ENCODE peak calls at places on chromosomes 13 and 19, in nine cellular contexts. R is mammary epithelial cell; Y is IMR-90; X is Peyer's patch; B is astrocyte; Z is cardiac fibroblast; D is heart right ventricle; J is mucosa of descending colon; S is CD8-positive, alpha-beta memory T cell. G is an unnamed sample.
A peak's percentile ranks its signal among the peaks of the same experiment; 100 is the strongest.

GRCh38 chr13:74288361-74288911 is 154.2 kb upstream of the KLF12 start:
- DNase-seq in R (peak; percentile 21), B (peak; percentile 20), X (peak; percentile 62), Y (no peak), J (peak; percentile 47), S (peak; percentile 1), D (peak; percentile 35), Z (peak; percentile 12), G (no peak)

GRCh38 chr19:35509018-35509652 is 4.3 kb downstream of the DMKN start:
- DNase-seq in X (no peak), Y (no peak), J (peak; percentile 60), R (peak; percentile 79), D (no peak), Z (no peak), B (no peak), S (peak; percentile 14), G (no peak)

GRCh38 chr13:112624602-112625430 is 36.9 kb upstream of the TUBGCP3 start:
- DNase-seq in B (no peak), S (no peak), J (no peak), D (no peak), R (no peak), Z (no peak), Y (no peak), X (no peak), G (no peak)

GRCh38 chr19:46924874-46925547 is 64.2 kb downstream of the ARHGAP35 start:
- DNase-seq in Y (no peak), J (peak; percentile 49), R (peak; percentile 63), D (no peak), S (no peak), Z (no peak), X (no peak), B (no peak), G (no peak)

GRCh38 chr19:2503521-2504109 is 27.7 kb downstream of the GADD45B start:
- DNase-seq in D (no peak), Z (peak; percentile 87), R (peak; percentile 84), X (no peak), B (peak; percentile 80), Y (peak; percentile 78), J (no peak), S (peak; percentile 53), G (peak; percentile 75)

GRCh38 chr19:6719540-6719861 is 949 bp downstream of the C3 start:
- DNase-seq in Y (no peak), X (no peak), J (no peak), R (no peak), D (no peak), S (no peak), B (no peak), Z (no peak), G (no peak)

GRCh38 chr19:51142119-51142518 is at the start of gene SIGLEC7:
- DNase-seq in J (no peak), X (no peak), Y (no peak), R (no peak), Z (no peak), S (no peak), B (no peak), D (peak; percentile 52), G (no peak)

GRCh38 chr13:94674609-94675348 is 37.6 kb downstream of the SOX21 start:
- DNase-seq in B (peak; percentile 6), Y (peak; percentile 30), J (no peak), Z (peak; percentile 68), S (peak; percentile 2), X (no peak), D (no peak), R (peak; percentile 24), G (peak; percentile 53)

GRCh38 chr19:49333426-49334288 is 1.5 kb upstream of the CD37 start:
- DNase-seq in S (peak; percentile 54), R (no peak), B (no peak), J (peak; percentile 64), Z (peak; percentile 27), D (no peak), X (no peak), Y (peak; percentile 40), G (peak; percentile 8)

GRCh38 chr19:2733930-2734588 is 5.8 kb downstream of the SLC39A3 start:
- DNase-seq in S (no peak), R (peak; percentile 64), Y (no peak), J (peak; percentile 48), Z (no peak), X (no peak), D (no peak), B (no peak), G (peak; percentile 27)

GRCh38 chr13:36346222-36347083 is at the start of gene SPART:
- DNase-seq in R (peak; percentile 83), D (peak; percentile 91), S (peak; percentile 60), B (peak; percentile 70), Z (peak; percentile 93), Y (peak; percentile 88), J (peak; percentile 85), X (peak; percentile 82), G (peak; percentile 93)

GRCh38 chr19:4493929-4494690 is 22.0 kb downstream of the HDGFL2 start:
- DNase-seq in X (no peak), Z (no peak), S (no peak), J (no peak), R (no peak), Y (no peak), D (no peak), B (no peak), G (no peak)

GRCh38 chr13:28204690-28205443 is 66.5 kb downstream of the PAN3 start:
- DNase-seq in Z (no peak), X (no peak), S (no peak), B (no peak), J (no peak), Y (no peak), R (no peak), D (no peak), G (no peak)

GRCh38 chr13:97914537-97914936 is 38.9 kb upstream of the IPO5 start:
- DNase-seq in B (peak; percentile 72), X (no peak), D (no peak), R (no peak), J (no peak), S (no peak), Z (peak; percentile 46), Y (peak; percentile 70), G (no peak)

DNA sequence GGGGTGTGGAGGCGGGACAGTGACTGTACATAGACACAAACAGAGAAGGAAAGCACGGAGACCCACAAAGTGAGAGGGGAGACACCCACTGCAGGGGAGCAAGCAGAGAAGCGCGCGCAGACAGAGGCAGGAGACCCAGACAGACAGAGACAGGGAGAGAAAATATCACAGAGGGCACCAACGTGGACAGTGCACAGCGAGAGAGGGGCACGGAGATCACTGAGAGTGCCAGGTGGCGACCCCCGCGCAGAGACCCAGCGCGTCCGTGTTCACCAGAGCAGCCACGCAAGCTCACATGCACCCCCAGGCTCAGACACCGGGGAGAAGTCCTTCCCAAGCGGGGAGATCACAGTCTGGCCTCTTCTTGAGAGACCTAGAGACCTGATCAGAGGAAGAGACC is 1.4 kb upstream of the CACNG7 start:
- DNase-seq in R (no peak), Y (no peak), J (no peak), X (no peak), Z (no peak), B (no peak), D (no peak), S (no peak), G (no peak)
- H3K4me3 ChIP-seq in R (no peak overlapping the region), Y (no peak overlapping the region), J (no peak overlapping the region), X (no peak overlapping the region), Z (no peak overlapping the region), B (peak overlapping the region; percentile 31), D (no peak overlapping the region), S (no peak overlapping the region), G (peak overlapping the region; percentile 58)

DNA sequence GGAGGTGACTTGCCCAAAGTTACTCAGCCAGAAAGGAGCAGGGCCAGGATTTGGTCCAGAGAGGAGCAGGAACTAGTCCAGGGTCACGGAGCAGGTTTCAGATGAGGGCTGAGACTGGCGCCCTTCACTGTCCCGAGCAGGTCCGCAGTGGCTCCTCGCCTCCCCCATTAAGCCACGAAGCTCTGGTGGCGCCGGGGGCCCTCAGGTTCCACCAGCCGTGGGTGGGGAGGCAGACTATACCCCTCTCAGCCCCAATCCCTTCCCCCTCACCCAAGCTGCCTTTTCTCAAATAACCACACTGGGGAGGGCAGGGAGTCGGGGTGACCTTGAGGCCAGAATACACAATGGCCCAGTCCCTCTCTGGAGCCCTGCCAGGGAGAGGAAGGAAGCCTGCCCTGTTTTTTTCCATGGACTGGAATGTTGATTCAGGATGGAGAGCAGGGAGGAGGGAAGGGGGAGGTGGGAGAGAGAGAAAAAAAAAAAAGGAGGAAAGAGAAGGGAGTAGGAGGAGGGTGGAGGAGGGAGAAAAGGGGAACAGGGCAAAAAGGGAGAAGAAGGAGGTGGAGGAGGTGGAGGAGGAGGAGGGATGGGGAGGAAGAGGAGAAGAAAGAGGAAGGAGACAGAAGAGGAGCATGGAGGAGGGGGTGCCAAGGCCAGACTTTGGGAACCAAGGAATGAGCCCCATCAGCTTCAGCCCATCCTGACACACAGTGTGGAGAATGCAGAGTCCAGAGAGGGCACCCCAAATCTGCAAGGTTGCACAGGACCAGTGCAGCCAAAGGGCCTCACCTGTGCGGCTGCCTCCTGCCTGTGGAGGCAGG is 19.7 kb downstream of the CEACAM16 start:
- DNase-seq in Z (peak; percentile 59), J (peak; percentile 78), X (peak; percentile 68), Y (peak; percentile 56), S (no peak), D (peak; percentile 75), B (peak; percentile 54), R (no peak), G (peak; percentile 78)
- H3K4me3 ChIP-seq in Z (no peak overlapping the region), J (no peak overlapping the region), X (no peak overlapping the region), Y (no peak overlapping the region), S (no peak overlapping the region), D (peak overlapping the region; percentile 36), B (no peak overlapping the region), R (no peak overlapping the region), G (peak overlapping the region; percentile 10)

GRCh38 chr19:29724741-29725140 is 9.7 kb upstream of the C19orf12 start:
- DNase-seq in B (no peak), S (no peak), J (no peak), D (no peak), Y (no peak), Z (no peak), X (no peak), R (no peak), G (no peak)
- H3K4me3 ChIP-seq in B (peak overlapping the region; percentile 25), S (no peak overlapping the region), J (no peak overlapping the region), D (peak overlapping the region; percentile 34), Y (no peak overlapping the region), Z (peak overlapping the region; percentile 23), X (no peak overlapping the region), R (no peak overlapping the region), G (no peak overlapping the region)

DNA sequence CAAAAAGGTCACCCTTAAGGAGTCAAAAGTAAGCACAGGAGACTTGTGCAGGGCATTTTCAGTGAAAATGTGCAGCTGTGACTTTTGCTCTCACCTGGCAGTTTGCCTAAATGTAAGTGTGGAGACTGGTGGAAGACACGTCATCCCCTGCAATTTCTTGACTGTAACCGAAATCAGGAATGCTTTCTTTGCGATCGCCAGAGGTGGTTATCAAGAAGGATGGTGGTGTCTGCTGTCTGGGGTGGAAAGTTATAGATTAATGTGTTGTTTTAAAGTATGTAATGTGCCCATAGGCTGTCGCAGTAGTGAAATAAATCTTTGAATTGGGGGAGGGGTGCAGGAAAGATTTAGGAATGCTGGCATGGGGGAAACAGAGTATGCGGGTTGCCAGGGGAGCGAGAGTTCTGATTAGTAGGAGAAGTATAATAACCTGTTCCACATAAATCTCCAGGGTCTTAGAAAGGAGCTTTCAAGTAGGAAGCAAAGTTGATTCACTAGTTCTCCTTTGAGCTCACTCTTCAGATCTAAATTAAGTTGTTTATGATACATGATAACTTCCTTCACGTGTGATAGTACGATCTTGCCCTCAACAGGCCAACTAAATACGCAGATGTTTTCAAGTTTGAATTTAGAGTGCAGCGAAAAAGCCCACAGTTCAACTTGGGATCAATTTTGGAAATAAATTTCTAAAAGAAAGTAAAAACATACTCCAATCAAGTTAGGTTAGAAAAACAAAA is 1520.0 kb upstream of the SLC10A2 start:
- DNase-seq in D (no peak), S (no peak), X (no peak), R (no peak), Y (peak; percentile 87), J (no peak), Z (peak; percentile 76), B (peak; percentile 83), G (peak; percentile 28)
- H3K4me3 ChIP-seq in D (no peak overlapping the region), S (no peak overlapping the region), X (no peak overlapping the region), R (no peak overlapping the region), Y (no peak overlapping the region), J (no peak overlapping the region), Z (peak overlapping the region; percentile 8), B (no peak overlapping the region), G (no peak overlapping the region)

G was measured in fibroblast of villous mesenchyme.